ENCODE peak calls at places on chromosomes 16 and 17, in eight cellular contexts. X is A549; S is heart right ventricle; L is adipocyte; M is effector memory CD4-positive, alpha-beta T cell; I is mucosa of descending colon; Y is HCT116; D is heart left ventricle. A is an unnamed sample.

GRCh38 chr17:66964083-66964771 is at the start of gene CACNG4:
- DNase-seq in X (no peak), S (no peak), L (peak; percentile 27), M (no peak), I (no peak), Y (no peak), D (peak; percentile 21), A (no peak)

GRCh38 chr17:40905370-40905769 is 20.3 kb upstream of the KRT20 start:
- DNase-seq in X (no peak), S (no peak), L (no peak), M (no peak), I (no peak), Y (no peak), D (no peak), A (no peak)

GRCh38 chr16:46607529-46607928 is 13.7 kb downstream of the SHCBP1 start:
- DNase-seq in X (peak; percentile 26), S (no peak), L (peak; percentile 85), M (no peak), I (no peak), Y (peak; percentile 46), D (no peak), A (no peak)

GRCh38 chr17:31693433-31694210 is 165.4 kb downstream of the COPRS start:
- DNase-seq in X (no peak), S (no peak), L (peak; percentile 20), M (no peak), I (no peak), Y (no peak), D (no peak), A (no peak)

GRCh38 chr17:10729334-10730193 is at the start of gene TMEM220:
- DNase-seq in X (peak; percentile 48), S (peak; percentile 73), L (peak; percentile 85), M (peak; percentile 2), I (peak; percentile 86), Y (no peak), D (peak; percentile 91), A (no peak)

GRCh38 chr16:81277681-81278080 is 37.1 kb upstream of the GAN start:
- DNase-seq in X (no peak), S (no peak), L (no peak), M (no peak), I (no peak), Y (no peak), D (no peak), A (no peak)

GRCh38 chr16:82282662-82283061 is 112.6 kb upstream of the MPHOSPH6 start:
- DNase-seq in X (no peak), S (no peak), L (no peak), M (no peak), I (no peak), Y (no peak), D (no peak), A (no peak)

GRCh38 chr16:56931253-56931768 is 631 bp upstream of the HERPUD1 start:
- DNase-seq in X (no peak), S (peak; percentile 22), L (no peak), M (no peak), I (peak; percentile 76), Y (no peak), D (no peak), A (no peak)

GRCh38 chr16:55949518-55949917 is 74.3 kb upstream of the CES5A start:
- DNase-seq in X (no peak), S (no peak), L (no peak), M (no peak), I (no peak), Y (no peak), D (no peak), A (no peak)

GRCh38 chr17:49508061-49508865 is 13.2 kb downstream of the NGFR start:
- DNase-seq in X (peak; percentile 78), S (no peak), L (peak; percentile 50), M (no peak), I (no peak), Y (peak; percentile 52), D (no peak), A (no peak)

GRCh38 chr16:12188674-12189249 is 212.2 kb downstream of the SNX29 start:
- DNase-seq in X (no peak), S (no peak), L (peak; percentile 51), M (no peak), I (peak; percentile 39), Y (no peak), D (no peak), A (no peak)

GRCh38 chr16:3716831-3717234 is 491 bp downstream of the TRAP1 start:
- DNase-seq in X (peak; percentile 21), S (no peak), L (peak; percentile 50), M (peak; percentile 5), I (no peak), Y (no peak), D (no peak), A (no peak)

GRCh38 chr16:70527315-70527996 is 3.8 kb downstream of the SF3B3 start:
- DNase-seq in X (no peak), S (no peak), L (no peak), M (no peak), I (no peak), Y (no peak), D (no peak), A (no peak)

DNA sequence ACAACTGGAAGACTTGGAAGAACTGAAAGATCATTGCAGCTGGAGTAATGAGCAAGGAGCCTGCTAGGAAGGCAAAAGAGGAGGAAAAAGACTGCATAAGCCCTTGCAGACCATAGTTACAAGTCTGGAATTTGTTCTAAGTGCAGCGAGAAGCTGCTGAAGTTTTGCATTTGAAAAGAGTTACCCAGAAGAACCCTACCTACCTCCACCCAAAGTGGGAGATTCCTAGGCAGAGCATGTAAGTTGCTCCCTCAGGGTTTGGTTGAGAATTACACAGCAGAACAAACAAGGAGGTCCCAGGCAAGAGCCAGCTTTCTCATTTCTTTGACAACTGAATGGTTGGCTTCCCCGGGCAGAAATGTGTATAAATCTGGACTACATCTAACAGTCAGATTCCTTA is 118.7 kb upstream of the NUDT7 start:
- DNase-seq in X (no peak), S (no peak), L (no peak), M (no peak), I (no peak), Y (no peak), D (no peak), A (no peak)
- H3K9me3 ChIP-seq in X (peaks cover 8% of the 10 kb centered on the region), S (peaks cover 17% of the 10 kb centered on the region), L (peaks cover 24% of the 10 kb centered on the region), M (no peaks in the 10 kb centered on the region), I (no peaks in the 10 kb centered on the region), Y (no peaks in the 10 kb centered on the region), D (no peaks in the 10 kb centered on the region), A (no peaks in the 10 kb centered on the region)

GRCh38 chr16:76768948-76769347 is 422.0 kb upstream of the MON1B start:
- DNase-seq in X (no peak), S (no peak), L (no peak), M (no peak), I (no peak), Y (no peak), D (peak; percentile 18), A (no peak)
- H3K9me3 ChIP-seq in X (no peaks in the 10 kb centered on the region), S (peaks cover 4% of the 10 kb centered on the region), L (no peaks in the 10 kb centered on the region), M (no peaks in the 10 kb centered on the region), I (peaks cover 5% of the 10 kb centered on the region), Y (peaks cover 6% of the 10 kb centered on the region), D (peaks cover 7% of the 10 kb centered on the region), A (no peaks in the 10 kb centered on the region)

GRCh38 chr16:35141303-35141702 is 1681.9 kb downstream of the TP53TG3F start:
- DNase-seq in X (no peak), S (no peak), L (no peak), M (no peak), I (no peak), Y (no peak), D (no peak), A (no peak)
- H3K9me3 ChIP-seq in X (peaks cover 5% of the 10 kb centered on the region), S (no peaks in the 10 kb centered on the region), L (no peaks in the 10 kb centered on the region), M (no peaks in the 10 kb centered on the region), I (peaks cover 80% of the 10 kb centered on the region), Y (no peaks in the 10 kb centered on the region), D (peaks cover 21% of the 10 kb centered on the region), A (no peaks in the 10 kb centered on the region)

DNA sequence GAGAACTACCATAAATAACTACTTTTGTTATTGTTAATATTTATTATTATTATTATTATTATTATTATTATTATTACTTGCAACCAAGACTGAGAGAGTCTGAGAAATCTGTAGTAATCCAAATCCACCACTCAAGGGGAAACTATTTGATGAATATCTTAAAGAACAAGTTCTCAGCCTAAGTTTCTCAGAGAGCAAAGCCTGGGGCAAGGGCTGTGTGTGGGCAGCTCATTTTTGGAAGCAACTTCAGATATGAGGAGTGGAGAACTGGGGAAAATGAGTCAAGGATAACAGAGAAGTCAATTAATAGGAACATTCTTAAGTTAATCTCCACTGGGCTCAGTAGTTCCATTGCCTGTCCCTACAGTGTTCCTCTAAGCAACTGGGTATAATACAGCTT is 57.1 kb upstream of the KCNJ16 start:
- DNase-seq in X (no peak), S (no peak), L (peak; percentile 31), M (no peak), I (no peak), Y (no peak), D (no peak), A (no peak)
- H3K9me3 ChIP-seq in X (no peaks in the 10 kb centered on the region), S (no peaks in the 10 kb centered on the region), L (no peaks in the 10 kb centered on the region), M (no peaks in the 10 kb centered on the region), I (no peaks in the 10 kb centered on the region), Y (peaks cover 37% of the 10 kb centered on the region), D (no peaks in the 10 kb centered on the region), A (no peaks in the 10 kb centered on the region)

GRCh38 chr16:31853300-31853699 is 20.3 kb upstream of the ZNF267 start:
- DNase-seq in X (no peak), S (no peak), L (no peak), M (no peak), I (no peak), Y (no peak), D (no peak), A (no peak)
- H3K9me3 ChIP-seq in X (peaks cover 16% of the 10 kb centered on the region), S (peaks cover 21% of the 10 kb centered on the region), L (peaks cover 14% of the 10 kb centered on the region), M (no peaks in the 10 kb centered on the region), I (peaks cover 14% of the 10 kb centered on the region), Y (peaks cover 9% of the 10 kb centered on the region), D (peaks cover 17% of the 10 kb centered on the region), A (no peaks in the 10 kb centered on the region)

GRCh38 chr16:48590476-48590875 is 19.5 kb downstream of the N4BP1 start:
- DNase-seq in X (no peak), S (no peak), L (no peak), M (no peak), I (no peak), Y (no peak), D (no peak), A (no peak)

GRCh38 chr16:48596326-48596725 is 13.7 kb downstream of the N4BP1 start:
- DNase-seq in X (no peak), S (no peak), L (no peak), M (no peak), I (no peak), Y (no peak), D (no peak), A (no peak)

GRCh38 chr16:48597563-48598392 is 12.2 kb downstream of the N4BP1 start:
- DNase-seq in X (no peak), S (no peak), L (peak; percentile 41), M (no peak), I (no peak), Y (no peak), D (no peak), A (no peak)

GRCh38 chr16:48592839-48593429 is 17.0 kb downstream of the N4BP1 start:
- DNase-seq in X (no peak), S (no peak), L (no peak), M (no peak), I (no peak), Y (no peak), D (no peak), A (no peak)

DNA sequence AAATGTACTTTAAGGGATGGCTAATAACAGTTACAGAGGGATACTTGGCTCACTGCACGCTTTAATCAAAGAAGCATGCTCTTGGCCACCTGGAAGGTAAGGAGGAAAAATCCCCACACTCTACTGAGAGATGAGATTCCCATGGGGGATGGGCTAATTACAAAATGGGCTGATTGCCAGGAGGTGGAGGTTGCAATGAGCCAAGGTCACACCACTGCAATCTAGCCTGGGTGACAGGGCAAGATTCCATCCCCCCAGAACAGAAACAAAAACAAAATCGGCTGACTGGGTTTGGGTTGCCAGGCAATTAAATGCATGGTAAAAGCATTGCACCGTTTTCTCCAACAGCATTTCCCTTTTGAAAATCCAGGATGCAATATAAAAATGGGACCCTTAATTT is 18.0 kb downstream of the N4BP1 start:
- DNase-seq in X (no peak), S (peak; percentile 29), L (no peak), M (no peak), I (no peak), Y (no peak), D (no peak), A (no peak)
- H3K9me3 ChIP-seq in X (peaks cover 25% of the 10 kb centered on the region), S (peaks cover 22% of the 10 kb centered on the region), L (peaks cover 17% of the 10 kb centered on the region), M (no peaks in the 10 kb centered on the region), I (peaks cover 19% of the 10 kb centered on the region), Y (peaks cover 23% of the 10 kb centered on the region), D (peaks cover 20% of the 10 kb centered on the region), A (no peaks in the 10 kb centered on the region)